ENCODE peak calls at places on chromosome 15, in nine cellular contexts. One of them, this sample, is unnamed.

GRCh38 chr15:74664028-74664616 is 31.7 kb downstream of the EDC3 start:
- DNase-seq in psoas muscle: peak; percentile 61
- DNase-seq in mucosa of descending colon: peak; percentile 70
- DNase-seq in NB4: no peak
- DNase-seq in HFF-Myc: no peak
- DNase-seq in glutamatergic neuron: no peak
- DNase-seq in fibroblast of mammary gland: peak; percentile 49
- DNase-seq in GM06990: no peak
- DNase-seq in chondrocyte: no peak
- DNase-seq in this sample: peak; percentile 80

GRCh38 chr15:96750361-96750760 is 419.9 kb downstream of the NR2F2 start:
- DNase-seq in psoas muscle: no peak
- DNase-seq in mucosa of descending colon: no peak
- DNase-seq in NB4: no peak
- DNase-seq in HFF-Myc: no peak
- DNase-seq in glutamatergic neuron: no peak
- DNase-seq in fibroblast of mammary gland: no peak
- DNase-seq in GM06990: no peak
- DNase-seq in chondrocyte: no peak
- DNase-seq in this sample: no peak

GRCh38 chr15:38224486-38224885 is 28.1 kb upstream of the SPRED1 start:
- DNase-seq in psoas muscle: no peak
- DNase-seq in mucosa of descending colon: no peak
- DNase-seq in NB4: no peak
- DNase-seq in HFF-Myc: no peak
- DNase-seq in glutamatergic neuron: no peak
- DNase-seq in fibroblast of mammary gland: no peak
- DNase-seq in GM06990: no peak
- DNase-seq in chondrocyte: no peak
- DNase-seq in this sample: no peak

GRCh38 chr15:79904256-79904655 is 7.4 kb upstream of the MTHFS start:
- DNase-seq in psoas muscle: no peak
- DNase-seq in mucosa of descending colon: no peak
- DNase-seq in NB4: peak; percentile 50
- DNase-seq in HFF-Myc: no peak
- DNase-seq in glutamatergic neuron: no peak
- DNase-seq in fibroblast of mammary gland: peak; percentile 64
- DNase-seq in GM06990: no peak
- DNase-seq in chondrocyte: no peak
- DNase-seq in this sample: no peak

GRCh38 chr15:31337352-31338031 is 10.9 kb downstream of the KLF13 start:
- DNase-seq in psoas muscle: no peak
- DNase-seq in mucosa of descending colon: no peak
- DNase-seq in NB4: no peak
- DNase-seq in HFF-Myc: no peak
- DNase-seq in glutamatergic neuron: no peak
- DNase-seq in fibroblast of mammary gland: no peak
- DNase-seq in GM06990: no peak
- DNase-seq in chondrocyte: no peak
- DNase-seq in this sample: no peak

GRCh38 chr15:43440721-43441281 is 52.2 kb downstream of the TP53BP1 start:
- DNase-seq in psoas muscle: no peak
- DNase-seq in mucosa of descending colon: no peak
- DNase-seq in NB4: peak; percentile 94
- DNase-seq in HFF-Myc: peak; percentile 91
- DNase-seq in glutamatergic neuron: no peak
- DNase-seq in fibroblast of mammary gland: peak; percentile 98
- DNase-seq in GM06990: peak; percentile 14
- DNase-seq in chondrocyte: no peak
- DNase-seq in this sample: peak; percentile 7

GRCh38 chr15:69634860-69635259 is 182.2 kb downstream of the RPLP1 start:
- DNase-seq in psoas muscle: no peak
- DNase-seq in mucosa of descending colon: no peak
- DNase-seq in NB4: no peak
- DNase-seq in HFF-Myc: no peak
- DNase-seq in glutamatergic neuron: no peak
- DNase-seq in fibroblast of mammary gland: no peak
- DNase-seq in GM06990: no peak
- DNase-seq in chondrocyte: no peak
- DNase-seq in this sample: no peak

GRCh38 chr15:85792872-85793621 is 1.7 kb downstream of the KLHL25 start:
- DNase-seq in psoas muscle: no peak
- DNase-seq in mucosa of descending colon: no peak
- DNase-seq in NB4: no peak
- DNase-seq in HFF-Myc: no peak
- DNase-seq in glutamatergic neuron: no peak
- DNase-seq in fibroblast of mammary gland: no peak
- DNase-seq in GM06990: no peak
- DNase-seq in chondrocyte: no peak
- DNase-seq in this sample: no peak

GRCh38 chr15:82228750-82229149 is 33.8 kb downstream of the EFL1 start:
- DNase-seq in psoas muscle: no peak
- DNase-seq in mucosa of descending colon: no peak
- DNase-seq in NB4: no peak
- DNase-seq in HFF-Myc: no peak
- DNase-seq in glutamatergic neuron: no peak
- DNase-seq in fibroblast of mammary gland: no peak
- DNase-seq in GM06990: no peak
- DNase-seq in chondrocyte: no peak
- DNase-seq in this sample: no peak

GRCh38 chr15:73948982-73949381 is 22.7 kb downstream of the LOXL1 start:
- DNase-seq in psoas muscle: peak; percentile 1
- DNase-seq in mucosa of descending colon: no peak
- DNase-seq in NB4: no peak
- DNase-seq in HFF-Myc: no peak
- DNase-seq in glutamatergic neuron: no peak
- DNase-seq in fibroblast of mammary gland: no peak
- DNase-seq in GM06990: no peak
- DNase-seq in chondrocyte: peak; percentile 36
- DNase-seq in this sample: no peak

GRCh38 chr15:96355561-96356129 is 25.1 kb downstream of the NR2F2 start:
- DNase-seq in psoas muscle: peak; percentile 38
- DNase-seq in mucosa of descending colon: no peak
- DNase-seq in NB4: no peak
- DNase-seq in HFF-Myc: no peak
- DNase-seq in glutamatergic neuron: no peak
- DNase-seq in fibroblast of mammary gland: no peak
- DNase-seq in GM06990: no peak
- DNase-seq in chondrocyte: no peak
- DNase-seq in this sample: no peak

GRCh38 chr15:66896611-66897010 is 168.8 kb upstream of the SMAD3 start:
- DNase-seq in psoas muscle: no peak
- DNase-seq in mucosa of descending colon: no peak
- DNase-seq in NB4: no peak
- DNase-seq in HFF-Myc: no peak
- DNase-seq in glutamatergic neuron: no peak
- DNase-seq in fibroblast of mammary gland: no peak
- DNase-seq in GM06990: no peak
- DNase-seq in chondrocyte: no peak
- DNase-seq in this sample: no peak

GRCh38 chr15:90481023-90481422 is 48.7 kb upstream of the CRTC3 start:
- DNase-seq in psoas muscle: no peak
- DNase-seq in mucosa of descending colon: no peak
- DNase-seq in NB4: peak; percentile 95
- DNase-seq in HFF-Myc: no peak
- DNase-seq in glutamatergic neuron: no peak
- DNase-seq in fibroblast of mammary gland: no peak
- DNase-seq in GM06990: no peak
- DNase-seq in chondrocyte: no peak
- DNase-seq in this sample: peak; percentile 21

GRCh38 chr15:32651229-32651837 is 9.8 kb downstream of the SCG5 start:
- DNase-seq in psoas muscle: peak; percentile 64
- DNase-seq in mucosa of descending colon: peak; percentile 57
- DNase-seq in NB4: peak; percentile 61
- DNase-seq in HFF-Myc: no peak
- DNase-seq in glutamatergic neuron: peak; percentile 68
- DNase-seq in fibroblast of mammary gland: peak; percentile 73
- DNase-seq in GM06990: no peak
- DNase-seq in chondrocyte: no peak
- DNase-seq in this sample: peak; percentile 42

GRCh38 chr15:91967935-91968605 is 114.6 kb downstream of the SLCO3A1 start:
- DNase-seq in psoas muscle: no peak
- DNase-seq in mucosa of descending colon: no peak
- DNase-seq in NB4: no peak
- DNase-seq in HFF-Myc: no peak
- DNase-seq in glutamatergic neuron: no peak
- DNase-seq in fibroblast of mammary gland: peak; percentile 34
- DNase-seq in GM06990: no peak
- DNase-seq in chondrocyte: no peak
- DNase-seq in this sample: no peak

GRCh38 chr15:70932397-70932796 is 39.8 kb downstream of the LRRC49 start:
- DNase-seq in psoas muscle: no peak
- DNase-seq in mucosa of descending colon: no peak
- DNase-seq in NB4: no peak
- DNase-seq in HFF-Myc: no peak
- DNase-seq in glutamatergic neuron: no peak
- DNase-seq in fibroblast of mammary gland: no peak
- DNase-seq in GM06990: no peak
- DNase-seq in chondrocyte: no peak
- DNase-seq in this sample: no peak

GRCh38 chr15:33671456-33671855 is 296.8 kb upstream of the CHRM5 start:
- DNase-seq in psoas muscle: no peak
- DNase-seq in mucosa of descending colon: no peak
- DNase-seq in NB4: no peak
- DNase-seq in HFF-Myc: no peak
- DNase-seq in glutamatergic neuron: no peak
- DNase-seq in fibroblast of mammary gland: no peak
- DNase-seq in GM06990: no peak
- DNase-seq in chondrocyte: no peak
- DNase-seq in this sample: no peak

GRCh38 chr15:33678606-33679005 is 289.7 kb upstream of the CHRM5 start:
- DNase-seq in psoas muscle: no peak
- DNase-seq in mucosa of descending colon: no peak
- DNase-seq in NB4: no peak
- DNase-seq in HFF-Myc: no peak
- DNase-seq in glutamatergic neuron: no peak
- DNase-seq in fibroblast of mammary gland: no peak
- DNase-seq in GM06990: no peak
- DNase-seq in chondrocyte: no peak
- DNase-seq in this sample: no peak

GRCh38 chr15:33679065-33679464 is 289.2 kb upstream of the CHRM5 start:
- DNase-seq in psoas muscle: no peak
- DNase-seq in mucosa of descending colon: no peak
- DNase-seq in NB4: no peak
- DNase-seq in HFF-Myc: no peak
- DNase-seq in glutamatergic neuron: no peak
- DNase-seq in fibroblast of mammary gland: peak; percentile 8
- DNase-seq in GM06990: no peak
- DNase-seq in chondrocyte: no peak
- DNase-seq in this sample: no peak

GRCh38 chr15:33670567-33670966 is 297.7 kb upstream of the CHRM5 start:
- DNase-seq in psoas muscle: no peak
- DNase-seq in mucosa of descending colon: no peak
- DNase-seq in NB4: no peak
- DNase-seq in HFF-Myc: no peak
- DNase-seq in glutamatergic neuron: no peak
- DNase-seq in fibroblast of mammary gland: no peak
- DNase-seq in GM06990: no peak
- DNase-seq in chondrocyte: no peak
- DNase-seq in this sample: no peak

DNA sequence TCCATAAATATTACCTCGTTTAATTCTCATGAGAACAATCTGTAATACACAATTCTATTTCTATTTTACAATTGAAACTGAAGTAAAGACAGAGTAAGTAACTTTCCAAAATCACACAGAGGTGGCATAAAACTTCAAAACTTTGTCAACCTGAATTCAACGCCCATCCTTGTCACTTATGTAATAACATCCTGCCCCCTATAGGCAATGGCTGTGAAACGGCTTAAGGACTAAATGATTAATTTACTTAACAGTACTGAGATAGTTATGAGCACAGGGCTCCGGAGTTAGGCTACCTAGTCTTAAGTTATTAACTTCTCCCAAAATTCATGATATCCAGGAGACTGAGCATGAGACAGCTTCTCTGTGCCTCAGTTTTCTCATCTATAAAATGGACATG is 293.1 kb upstream of the CHRM5 start:
- DNase-seq in psoas muscle: no peak
- DNase-seq in mucosa of descending colon: no peak
- DNase-seq in NB4: peak; percentile 58
- DNase-seq in HFF-Myc: peak; percentile 11
- DNase-seq in glutamatergic neuron: no peak
- DNase-seq in fibroblast of mammary gland: peak; percentile 62
- DNase-seq in GM06990: no peak
- DNase-seq in chondrocyte: no peak
- DNase-seq in this sample: no peak
- TF ChIP-seq CTCF in psoas muscle: peak; percentile 36
- TF ChIP-seq CTCF in mucosa of descending colon: no peak
- TF ChIP-seq CTCF in NB4: peak; percentile 52
- TF ChIP-seq CTCF in HFF-Myc: peak; percentile 33
- TF ChIP-seq CTCF in glutamatergic neuron: peak; percentile 52
- TF ChIP-seq CTCF in fibroblast of mammary gland: peak; percentile 61
- TF ChIP-seq CTCF in GM06990: peak; percentile 62
- TF ChIP-seq CTCF in chondrocyte: peak; percentile 75
- TF ChIP-seq CTCF in this sample: peak; percentile 21

DNA sequence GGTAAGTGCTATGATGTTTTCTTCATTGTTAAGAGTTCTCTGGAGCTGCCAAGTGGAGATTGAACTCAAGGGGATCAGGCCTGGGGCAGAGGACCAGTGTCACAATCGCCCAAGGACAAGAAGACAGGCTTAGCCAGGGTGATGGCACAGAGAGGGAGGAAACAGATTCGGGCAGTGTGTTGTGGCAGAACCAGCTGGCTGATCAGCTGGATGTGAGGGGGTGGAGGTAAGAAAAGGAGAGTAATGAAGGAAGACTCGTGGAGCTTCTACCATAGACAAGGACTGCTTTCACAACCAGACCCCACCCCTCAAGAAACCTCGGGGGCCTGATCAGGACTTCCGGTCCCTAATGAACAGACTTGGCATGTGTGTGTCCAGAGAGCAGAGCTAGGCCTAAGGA is 60.9 kb upstream of the LINGO1 start:
- DNase-seq in psoas muscle: peak; percentile 18
- DNase-seq in mucosa of descending colon: no peak
- DNase-seq in NB4: no peak
- DNase-seq in HFF-Myc: no peak
- DNase-seq in glutamatergic neuron: no peak
- DNase-seq in fibroblast of mammary gland: no peak
- DNase-seq in GM06990: no peak
- DNase-seq in chondrocyte: no peak
- DNase-seq in this sample: no peak
- TF ChIP-seq CTCF in psoas muscle: no peak
- TF ChIP-seq CTCF in mucosa of descending colon: no peak
- TF ChIP-seq CTCF in NB4: no peak
- TF ChIP-seq CTCF in HFF-Myc: no peak
- TF ChIP-seq CTCF in glutamatergic neuron: no peak
- TF ChIP-seq CTCF in fibroblast of mammary gland: no peak
- TF ChIP-seq CTCF in GM06990: no peak
- TF ChIP-seq CTCF in chondrocyte: no peak
- TF ChIP-seq CTCF in this sample: no peak

GRCh38 chr15:48644827-48645557 is 517 bp downstream of the FBN1 start:
- DNase-seq in psoas muscle: peak; percentile 76
- DNase-seq in mucosa of descending colon: peak; percentile 36
- DNase-seq in NB4: no peak
- DNase-seq in HFF-Myc: no peak
- DNase-seq in glutamatergic neuron: peak; percentile 53
- DNase-seq in fibroblast of mammary gland: peak; percentile 49
- DNase-seq in GM06990: peak; percentile 64
- DNase-seq in chondrocyte: peak; percentile 96
- DNase-seq in this sample: no peak
- TF ChIP-seq CTCF in psoas muscle: no peak
- TF ChIP-seq CTCF in mucosa of descending colon: no peak
- TF ChIP-seq CTCF in NB4: no peak
- TF ChIP-seq CTCF in HFF-Myc: no peak
- TF ChIP-seq CTCF in glutamatergic neuron: no peak
- TF ChIP-seq CTCF in fibroblast of mammary gland: no peak
- TF ChIP-seq CTCF in GM06990: no peak
- TF ChIP-seq CTCF in chondrocyte: peak; percentile 18
- TF ChIP-seq CTCF in this sample: no peak

GRCh38 chr15:34583399-34584320 is at the start of gene GOLGA8B:
- DNase-seq in psoas muscle: peak; percentile 78
- DNase-seq in mucosa of descending colon: peak; percentile 80
- DNase-seq in NB4: peak; percentile 77
- DNase-seq in HFF-Myc: no peak
- DNase-seq in glutamatergic neuron: peak; percentile 79
- DNase-seq in fibroblast of mammary gland: peak; percentile 37
- DNase-seq in GM06990: peak; percentile 86
- DNase-seq in chondrocyte: no peak
- DNase-seq in this sample: peak; percentile 79
- TF ChIP-seq CTCF in psoas muscle: no peak
- TF ChIP-seq CTCF in mucosa of descending colon: no peak
- TF ChIP-seq CTCF in NB4: no peak
- TF ChIP-seq CTCF in HFF-Myc: no peak
- TF ChIP-seq CTCF in glutamatergic neuron: no peak
- TF ChIP-seq CTCF in fibroblast of mammary gland: no peak
- TF ChIP-seq CTCF in GM06990: peak; percentile 15
- TF ChIP-seq CTCF in chondrocyte: no peak
- TF ChIP-seq CTCF in this sample: no peak